ENCODE peak calls at places on chromosomes 7 and 10, in five cellular contexts. E, J, Z, X and I are unnamed samples. For H3K27me3, the result is how much of the 10 kb centered on the place peaks cover.

GRCh38 chr7:28596245-28596935 is 184.1 kb downstream of the CREB5 start:
- DNase-seq in E (no peak), J (no peak), Z (no peak), X (no peak), I (no peak)

GRCh38 chr7:70268179-70268578 is 669.9 kb downstream of the AUTS2 start:
- DNase-seq in E (no peak), J (no peak), Z (no peak), X (no peak), I (no peak)

GRCh38 chr7:28853834-28854749 is 104.0 kb downstream of the TRIL start:
- DNase-seq in E (peak), J (peak), Z (peak), X (peak), I (peak)

GRCh38 chr10:42962120-42962901 is 114.6 kb upstream of the RET start:
- DNase-seq in E (peak), J (peak), Z (no peak), X (peak), I (no peak)

GRCh38 chr7:29270979-29271658 is 76.5 kb downstream of the CHN2 start:
- DNase-seq in E (no peak), J (no peak), Z (no peak), X (peak), I (no peak)

GRCh38 chr10:86654411-86655172 is at the start of gene OPN4:
- DNase-seq in E (peak), J (no peak), Z (peak), X (peak), I (no peak)

GRCh38 chr7:26441640-26442277 is 150.1 kb downstream of the SNX10 start:
- DNase-seq in E (no peak), J (no peak), Z (no peak), X (peak), I (no peak)

GRCh38 chr10:55631071-55631654 is 729.9 kb downstream of the ZWINT start:
- DNase-seq in E (peak), J (peak), Z (no peak), X (peak), I (peak)

GRCh38 chr7:88307412-88307811 is 718 bp upstream of the STEAP4 start:
- DNase-seq in E (no peak), J (no peak), Z (no peak), X (no peak), I (no peak)

GRCh38 chr10:494149-494542 is 195.3 kb downstream of the DIP2C start:
- DNase-seq in E (no peak), J (no peak), Z (no peak), X (no peak), I (no peak)
- H3K27me3 ChIP-seq in E (under half), J (under half), Z (under half), X (under half), I (under half)

GRCh38 chr7:108296911-108297310 is 159.3 kb downstream of the NRCAM start:
- DNase-seq in E (no peak), J (no peak), Z (no peak), X (no peak), I (no peak)
- H3K27ac ChIP-seq in E (no peak), J (no peak), Z (no peak), X (no peak), I (no peak)

DNA sequence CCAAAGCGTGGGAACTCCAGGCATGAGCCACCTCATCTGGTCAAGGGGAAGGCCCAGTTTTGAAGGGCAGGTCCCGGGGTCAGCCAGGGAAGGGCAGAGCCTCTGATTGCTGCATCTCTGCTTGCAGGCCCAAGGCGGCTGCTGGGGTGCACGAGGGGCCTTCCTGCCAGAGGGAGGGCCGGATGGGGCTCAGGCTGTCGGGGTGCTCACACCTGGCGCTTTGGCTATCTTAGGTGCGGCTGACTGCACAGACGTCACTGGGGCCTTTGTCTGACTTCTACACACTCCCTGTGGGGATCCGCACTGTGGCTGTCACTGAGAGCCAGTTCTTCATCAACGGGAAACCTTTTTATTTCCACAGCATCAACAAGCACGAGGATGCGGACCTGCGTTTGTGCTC is 68.7 kb downstream of the ZNF727 start:
- DNase-seq in E (no peak), J (no peak), Z (no peak), X (no peak), I (no peak)
- H3K27me3 ChIP-seq in E (under half), J (under half), Z (under half), X (under half), I (under half)

GRCh38 chr10:16527452-16527851 is 5.8 kb upstream of the C1QL3 start:
- DNase-seq in E (no peak), J (no peak), Z (no peak), X (no peak), I (no peak)
- H3K27ac ChIP-seq in E (no peak), J (no peak), Z (no peak), X (no peak), I (no peak)